ENCODE peak calls at places on chromosomes 11 and 22, in nine cellular contexts. B, M, T, A, U, C, L, V and X are unnamed samples.

GRCh38 chr11:3205261-3206127 is 13.1 kb downstream of the MRGPRG start:
- DNase-seq in T (no peak), U (no peak), L (no peak), V (no peak), B (no peak), A (no peak), M (no peak), C (peak; percentile 72), X (no peak)

GRCh38 chr11:129021295-129021694 is 78.6 kb upstream of the TP53AIP1 start:
- DNase-seq in L (no peak), A (no peak), B (no peak), M (no peak), T (no peak), U (no peak), C (no peak), V (peak; percentile 18), X (no peak)

GRCh38 chr11:122633219-122633829 is 22.2 kb upstream of the UBASH3B start:
- DNase-seq in L (peak; percentile 49), B (no peak), C (no peak), M (peak; percentile 7), U (peak; percentile 32), A (peak; percentile 50), T (no peak), V (peak; percentile 71), X (peak; percentile 60)

GRCh38 chr22:37636186-37636948 is 3.1 kb upstream of the SH3BP1 start:
- DNase-seq in L (no peak), V (peak; percentile 95), U (no peak), A (no peak), M (peak; percentile 27), T (no peak), B (no peak), C (no peak), X (no peak)

GRCh38 chr11:96260067-96260511 is 82.9 kb downstream of the MAML2 start:
- DNase-seq in A (no peak), L (no peak), U (no peak), M (peak; percentile 72), V (no peak), T (no peak), B (no peak), C (no peak), X (peak; percentile 61)

GRCh38 chr11:101797335-101797734 is 117.5 kb upstream of the CEP126 start:
- DNase-seq in M (no peak), T (no peak), A (no peak), B (no peak), V (peak; percentile 21), C (no peak), L (no peak), U (no peak), X (no peak)

GRCh38 chr11:20008870-20009644 is 151.2 kb downstream of the DBX1 start:
- DNase-seq in U (peak; percentile 40), L (peak; percentile 38), C (no peak), B (no peak), T (no peak), M (no peak), V (no peak), A (no peak), X (no peak)

GRCh38 chr22:49502126-49502826 is 325.4 kb downstream of the BRD1 start:
- DNase-seq in A (no peak), U (no peak), B (no peak), V (no peak), C (no peak), L (no peak), M (no peak), T (no peak), X (no peak)

GRCh38 chr11:132472411-132473205 is 1059.7 kb downstream of the OPCML start:
- DNase-seq in T (no peak), U (no peak), L (no peak), C (no peak), V (no peak), M (no peak), A (no peak), B (no peak), X (no peak)

GRCh38 chr11:75313457-75314272 is 37.8 kb downstream of the ARRB1 start:
- DNase-seq in V (peak; percentile 94), C (no peak), M (peak; percentile 82), T (no peak), A (no peak), L (no peak), B (no peak), U (peak; percentile 58), X (no peak)

GRCh38 chr11:86421976-86422770 is 47.5 kb downstream of the CCDC81 start:
- DNase-seq in A (no peak), M (no peak), C (no peak), B (no peak), U (no peak), L (no peak), T (no peak), V (no peak), X (no peak)

GRCh38 chr22:37607010-37607911 is 1.4 kb upstream of the GGA1 start:
- DNase-seq in A (peak; percentile 59), T (peak; percentile 94), U (peak; percentile 90), V (peak; percentile 63), C (no peak), L (peak; percentile 90), B (peak; percentile 95), M (peak; percentile 87), X (peak; percentile 92)

GRCh38 chr11:11732116-11732515 is 109.7 kb upstream of the USP47 start:
- DNase-seq in V (no peak), B (no peak), M (no peak), L (no peak), A (no peak), T (no peak), U (no peak), C (no peak), X (no peak)

GRCh38 chr11:102676086-102676485 is 29.5 kb downstream of the MMP27 start:
- DNase-seq in C (no peak), L (no peak), B (no peak), A (no peak), U (no peak), T (no peak), M (no peak), V (no peak), X (no peak)

GRCh38 chr11:83241291-83241946 is 44.7 kb downstream of the CCDC90B start:
- DNase-seq in M (peak; percentile 81), B (peak; percentile 71), L (peak; percentile 82), T (no peak), U (no peak), V (peak; percentile 70), C (no peak), A (peak; percentile 68), X (peak; percentile 17)

GRCh38 chr11:27405134-27405533 is 42.1 kb upstream of the CCDC34 start:
- DNase-seq in C (no peak), T (no peak), V (no peak), L (no peak), U (no peak), A (no peak), M (no peak), B (no peak), X (no peak)

GRCh38 chr11:130124096-130124495 is 35.5 kb upstream of the ST14 start:
- DNase-seq in T (no peak), V (peak; percentile 91), L (no peak), M (no peak), C (no peak), B (no peak), A (peak; percentile 93), U (no peak), X (no peak)

GRCh38 chr22:32589007-32589406 is 114.4 kb downstream of the FBXO7 start:
- DNase-seq in B (no peak), T (no peak), U (no peak), M (no peak), A (no peak), L (no peak), V (peak; percentile 91), C (no peak), X (no peak)

GRCh38 chr22:38866399-38867123 is 5.5 kb downstream of the CBX6 start:
- DNase-seq in L (no peak), M (no peak), U (no peak), T (no peak), V (no peak), C (peak; percentile 85), A (no peak), B (no peak), X (no peak)

GRCh38 chr22:19797631-19798319 is 37.2 kb downstream of the TBX1 start:
- DNase-seq in V (no peak), L (no peak), C (peak; percentile 90), A (no peak), B (no peak), T (no peak), M (no peak), U (no peak), X (no peak)

GRCh38 chr11:109939176-109939810 is 153.9 kb upstream of the ZC3H12C start:
- DNase-seq in L (peak; percentile 91), V (peak; percentile 71), U (peak; percentile 51), C (no peak), T (no peak), A (peak; percentile 69), B (peak; percentile 34), M (peak; percentile 72), X (peak; percentile 93)